ENCODE peak calls at places on chromosomes 6 and 20, in nine cellular contexts. One of them, this sample, is unnamed.

GRCh38 chr20:31740208-31740607 is 1.1 kb downstream of the TPX2 start:
- DNase-seq in activated CD8-positive, alpha-beta memory T cell treated with anti-CD3 and anti-CD28 coated beads, Interleukin-2, amount 50 U/mL, for 4 hours: no peak
- DNase-seq in AG04450: no peak
- DNase-seq in SJCRH30: no peak
- DNase-seq in EL: peak
- DNase-seq in GM03348: peak
- DNase-seq in astrocyte of the spinal cord: peak
- DNase-seq in neural crest cell: no peak
- DNase-seq in B cell: no peak
- DNase-seq in this sample: peak

GRCh38 chr6:44642870-44643522 is 255.5 kb downstream of the CDC5L start:
- DNase-seq in GM03348: no peak
- DNase-seq in SJCRH30: no peak
- DNase-seq in EL: no peak
- DNase-seq in astrocyte of the spinal cord: peak
- DNase-seq in AG04450: no peak
- DNase-seq in B cell: no peak
- DNase-seq in neural crest cell: no peak
- DNase-seq in activated CD8-positive, alpha-beta memory T cell treated with anti-CD3 and anti-CD28 coated beads, Interleukin-2, amount 50 U/mL, for 4 hours: no peak
- DNase-seq in this sample: no peak

GRCh38 chr20:53186630-53187029 is 214.5 kb downstream of the TSHZ2 start:
- DNase-seq in activated CD8-positive, alpha-beta memory T cell treated with anti-CD3 and anti-CD28 coated beads, Interleukin-2, amount 50 U/mL, for 4 hours: no peak
- DNase-seq in astrocyte of the spinal cord: no peak
- DNase-seq in AG04450: no peak
- DNase-seq in B cell: no peak
- DNase-seq in GM03348: no peak
- DNase-seq in neural crest cell: no peak
- DNase-seq in EL: no peak
- DNase-seq in SJCRH30: no peak
- DNase-seq in this sample: peak

GRCh38 chr6:36286858-36287257 is 17.0 kb downstream of the PNPLA1 start:
- DNase-seq in B cell: no peak
- DNase-seq in activated CD8-positive, alpha-beta memory T cell treated with anti-CD3 and anti-CD28 coated beads, Interleukin-2, amount 50 U/mL, for 4 hours: no peak
- DNase-seq in neural crest cell: no peak
- DNase-seq in astrocyte of the spinal cord: no peak
- DNase-seq in GM03348: no peak
- DNase-seq in EL: no peak
- DNase-seq in SJCRH30: no peak
- DNase-seq in AG04450: no peak
- DNase-seq in this sample: no peak

GRCh38 chr6:108853077-108853476 is 4.9 kb downstream of the ARMC2 start:
- DNase-seq in EL: no peak
- DNase-seq in GM03348: no peak
- DNase-seq in AG04450: no peak
- DNase-seq in neural crest cell: no peak
- DNase-seq in B cell: no peak
- DNase-seq in activated CD8-positive, alpha-beta memory T cell treated with anti-CD3 and anti-CD28 coated beads, Interleukin-2, amount 50 U/mL, for 4 hours: no peak
- DNase-seq in SJCRH30: no peak
- DNase-seq in astrocyte of the spinal cord: no peak
- DNase-seq in this sample: no peak

GRCh38 chr6:140230282-140230681 is 855.8 kb upstream of the CITED2 start:
- DNase-seq in B cell: no peak
- DNase-seq in SJCRH30: no peak
- DNase-seq in GM03348: no peak
- DNase-seq in neural crest cell: no peak
- DNase-seq in activated CD8-positive, alpha-beta memory T cell treated with anti-CD3 and anti-CD28 coated beads, Interleukin-2, amount 50 U/mL, for 4 hours: no peak
- DNase-seq in EL: no peak
- DNase-seq in AG04450: no peak
- DNase-seq in astrocyte of the spinal cord: no peak
- DNase-seq in this sample: no peak

GRCh38 chr6:31541059-31541657 is 645 bp downstream of the DDX39B start:
- DNase-seq in B cell: peak
- DNase-seq in SJCRH30: peak
- DNase-seq in AG04450: no peak
- DNase-seq in activated CD8-positive, alpha-beta memory T cell treated with anti-CD3 and anti-CD28 coated beads, Interleukin-2, amount 50 U/mL, for 4 hours: peak
- DNase-seq in GM03348: peak
- DNase-seq in EL: peak
- DNase-seq in astrocyte of the spinal cord: peak
- DNase-seq in neural crest cell: no peak
- DNase-seq in this sample: peak

GRCh38 chr20:10842116-10842515 is 168.3 kb upstream of the JAG1 start:
- DNase-seq in EL: peak
- DNase-seq in AG04450: no peak
- DNase-seq in activated CD8-positive, alpha-beta memory T cell treated with anti-CD3 and anti-CD28 coated beads, Interleukin-2, amount 50 U/mL, for 4 hours: no peak
- DNase-seq in astrocyte of the spinal cord: peak
- DNase-seq in GM03348: no peak
- DNase-seq in SJCRH30: no peak
- DNase-seq in neural crest cell: no peak
- DNase-seq in B cell: no peak
- DNase-seq in this sample: no peak

GRCh38 chr6:134190883-134191282 is 127.0 kb downstream of the SGK1 start:
- DNase-seq in activated CD8-positive, alpha-beta memory T cell treated with anti-CD3 and anti-CD28 coated beads, Interleukin-2, amount 50 U/mL, for 4 hours: no peak
- DNase-seq in astrocyte of the spinal cord: no peak
- DNase-seq in neural crest cell: no peak
- DNase-seq in GM03348: no peak
- DNase-seq in SJCRH30: no peak
- DNase-seq in B cell: no peak
- DNase-seq in AG04450: no peak
- DNase-seq in EL: no peak
- DNase-seq in this sample: no peak

GRCh38 chr6:8000080-8001035 is 63.8 kb downstream of the BLOC1S5 start:
- DNase-seq in B cell: no peak
- DNase-seq in GM03348: peak
- DNase-seq in activated CD8-positive, alpha-beta memory T cell treated with anti-CD3 and anti-CD28 coated beads, Interleukin-2, amount 50 U/mL, for 4 hours: no peak
- DNase-seq in astrocyte of the spinal cord: no peak
- DNase-seq in AG04450: no peak
- DNase-seq in neural crest cell: no peak
- DNase-seq in SJCRH30: no peak
- DNase-seq in EL: no peak
- DNase-seq in this sample: no peak

GRCh38 chr20:52033313-52033712 is 158.3 kb downstream of the ZFP64 start:
- DNase-seq in activated CD8-positive, alpha-beta memory T cell treated with anti-CD3 and anti-CD28 coated beads, Interleukin-2, amount 50 U/mL, for 4 hours: no peak
- DNase-seq in SJCRH30: peak
- DNase-seq in EL: peak
- DNase-seq in AG04450: no peak
- DNase-seq in GM03348: no peak
- DNase-seq in neural crest cell: no peak
- DNase-seq in B cell: no peak
- DNase-seq in astrocyte of the spinal cord: peak
- DNase-seq in this sample: no peak

GRCh38 chr6:7004581-7005297 is 103.0 kb upstream of the RREB1 start:
- DNase-seq in SJCRH30: no peak
- DNase-seq in B cell: no peak
- DNase-seq in EL: no peak
- DNase-seq in AG04450: no peak
- DNase-seq in neural crest cell: no peak
- DNase-seq in GM03348: peak
- DNase-seq in activated CD8-positive, alpha-beta memory T cell treated with anti-CD3 and anti-CD28 coated beads, Interleukin-2, amount 50 U/mL, for 4 hours: no peak
- DNase-seq in astrocyte of the spinal cord: no peak
- DNase-seq in this sample: no peak

GRCh38 chr6:137495652-137496391 is 1.6 kb upstream of the OLIG3 start:
- DNase-seq in B cell: no peak
- DNase-seq in EL: no peak
- DNase-seq in SJCRH30: no peak
- DNase-seq in neural crest cell: peak
- DNase-seq in GM03348: no peak
- DNase-seq in AG04450: no peak
- DNase-seq in activated CD8-positive, alpha-beta memory T cell treated with anti-CD3 and anti-CD28 coated beads, Interleukin-2, amount 50 U/mL, for 4 hours: no peak
- DNase-seq in astrocyte of the spinal cord: no peak
- DNase-seq in this sample: no peak

GRCh38 chr6:100202417-100203194 is 208.6 kb upstream of the MCHR2 start:
- DNase-seq in GM03348: peak
- DNase-seq in B cell: no peak
- DNase-seq in EL: peak
- DNase-seq in SJCRH30: peak
- DNase-seq in astrocyte of the spinal cord: peak
- DNase-seq in neural crest cell: no peak
- DNase-seq in activated CD8-positive, alpha-beta memory T cell treated with anti-CD3 and anti-CD28 coated beads, Interleukin-2, amount 50 U/mL, for 4 hours: no peak
- DNase-seq in AG04450: peak
- DNase-seq in this sample: no peak

GRCh38 chr6:78850621-78851020 is 16.7 kb upstream of the IRAK1BP1 start:
- DNase-seq in EL: peak
- DNase-seq in B cell: no peak
- DNase-seq in AG04450: no peak
- DNase-seq in neural crest cell: no peak
- DNase-seq in activated CD8-positive, alpha-beta memory T cell treated with anti-CD3 and anti-CD28 coated beads, Interleukin-2, amount 50 U/mL, for 4 hours: no peak
- DNase-seq in astrocyte of the spinal cord: no peak
- DNase-seq in SJCRH30: no peak
- DNase-seq in GM03348: no peak
- DNase-seq in this sample: no peak

GRCh38 chr20:62449951-62450815 is 22.8 kb upstream of the RBBP8NL start:
- DNase-seq in EL: no peak
- DNase-seq in activated CD8-positive, alpha-beta memory T cell treated with anti-CD3 and anti-CD28 coated beads, Interleukin-2, amount 50 U/mL, for 4 hours: no peak
- DNase-seq in astrocyte of the spinal cord: no peak
- DNase-seq in B cell: no peak
- DNase-seq in neural crest cell: no peak
- DNase-seq in GM03348: no peak
- DNase-seq in AG04450: no peak
- DNase-seq in SJCRH30: no peak
- DNase-seq in this sample: no peak

GRCh38 chr6:157521665-157522335 is 140.8 kb downstream of the ZDHHC14 start:
- DNase-seq in SJCRH30: no peak
- DNase-seq in astrocyte of the spinal cord: no peak
- DNase-seq in activated CD8-positive, alpha-beta memory T cell treated with anti-CD3 and anti-CD28 coated beads, Interleukin-2, amount 50 U/mL, for 4 hours: no peak
- DNase-seq in B cell: no peak
- DNase-seq in neural crest cell: no peak
- DNase-seq in EL: no peak
- DNase-seq in AG04450: no peak
- DNase-seq in GM03348: no peak
- DNase-seq in this sample: no peak

GRCh38 chr6:104134876-104135275 is 724.8 kb downstream of the HACE1 start:
- DNase-seq in activated CD8-positive, alpha-beta memory T cell treated with anti-CD3 and anti-CD28 coated beads, Interleukin-2, amount 50 U/mL, for 4 hours: no peak
- DNase-seq in EL: no peak
- DNase-seq in AG04450: no peak
- DNase-seq in neural crest cell: no peak
- DNase-seq in B cell: no peak
- DNase-seq in GM03348: no peak
- DNase-seq in astrocyte of the spinal cord: no peak
- DNase-seq in SJCRH30: no peak
- DNase-seq in this sample: no peak

GRCh38 chr6:166942393-166943168 is 13.8 kb downstream of the RNASET2 start:
- DNase-seq in astrocyte of the spinal cord: no peak
- DNase-seq in neural crest cell: no peak
- DNase-seq in SJCRH30: no peak
- DNase-seq in AG04450: no peak
- DNase-seq in EL: no peak
- DNase-seq in GM03348: no peak
- DNase-seq in activated CD8-positive, alpha-beta memory T cell treated with anti-CD3 and anti-CD28 coated beads, Interleukin-2, amount 50 U/mL, for 4 hours: no peak
- DNase-seq in B cell: no peak
- DNase-seq in this sample: peak

GRCh38 chr6:138544521-138544920 is 45.2 kb upstream of the NHSL1 start:
- DNase-seq in GM03348: no peak
- DNase-seq in EL: no peak
- DNase-seq in astrocyte of the spinal cord: peak
- DNase-seq in AG04450: no peak
- DNase-seq in activated CD8-positive, alpha-beta memory T cell treated with anti-CD3 and anti-CD28 coated beads, Interleukin-2, amount 50 U/mL, for 4 hours: no peak
- DNase-seq in SJCRH30: no peak
- DNase-seq in neural crest cell: no peak
- DNase-seq in B cell: no peak
- DNase-seq in this sample: no peak

GRCh38 chr20:12875510-12875909 is 133.3 kb upstream of the SPTLC3 start:
- DNase-seq in neural crest cell: no peak
- DNase-seq in B cell: no peak
- DNase-seq in SJCRH30: no peak
- DNase-seq in GM03348: no peak
- DNase-seq in AG04450: no peak
- DNase-seq in astrocyte of the spinal cord: no peak
- DNase-seq in activated CD8-positive, alpha-beta memory T cell treated with anti-CD3 and anti-CD28 coated beads, Interleukin-2, amount 50 U/mL, for 4 hours: no peak
- DNase-seq in EL: no peak
- DNase-seq in this sample: no peak

GRCh38 chr6:30770164-30770563 is 25.8 kb upstream of the IER3 start:
- DNase-seq in neural crest cell: no peak
- DNase-seq in astrocyte of the spinal cord: peak
- DNase-seq in activated CD8-positive, alpha-beta memory T cell treated with anti-CD3 and anti-CD28 coated beads, Interleukin-2, amount 50 U/mL, for 4 hours: no peak
- DNase-seq in GM03348: no peak
- DNase-seq in B cell: no peak
- DNase-seq in AG04450: no peak
- DNase-seq in EL: no peak
- DNase-seq in SJCRH30: no peak
- DNase-seq in this sample: no peak

GRCh38 chr20:58574469-58574868 is 59.3 kb upstream of the APCDD1L start:
- DNase-seq in B cell: no peak
- DNase-seq in neural crest cell: no peak
- DNase-seq in SJCRH30: no peak
- DNase-seq in GM03348: no peak
- DNase-seq in AG04450: no peak
- DNase-seq in astrocyte of the spinal cord: no peak
- DNase-seq in activated CD8-positive, alpha-beta memory T cell treated with anti-CD3 and anti-CD28 coated beads, Interleukin-2, amount 50 U/mL, for 4 hours: no peak
- DNase-seq in EL: no peak
- DNase-seq in this sample: no peak

GRCh38 chr20:3821996-3822395 is 1.6 kb downstream of the AP5S1 start:
- DNase-seq in GM03348: no peak
- DNase-seq in AG04450: no peak
- DNase-seq in activated CD8-positive, alpha-beta memory T cell treated with anti-CD3 and anti-CD28 coated beads, Interleukin-2, amount 50 U/mL, for 4 hours: no peak
- DNase-seq in B cell: no peak
- DNase-seq in astrocyte of the spinal cord: no peak
- DNase-seq in SJCRH30: no peak
- DNase-seq in EL: no peak
- DNase-seq in neural crest cell: no peak
- DNase-seq in this sample: no peak

GRCh38 chr6:37488464-37488863 is 11.2 kb downstream of the CCDC167 start:
- DNase-seq in AG04450: no peak
- DNase-seq in astrocyte of the spinal cord: no peak
- DNase-seq in GM03348: no peak
- DNase-seq in EL: no peak
- DNase-seq in SJCRH30: no peak
- DNase-seq in neural crest cell: no peak
- DNase-seq in B cell: no peak
- DNase-seq in activated CD8-positive, alpha-beta memory T cell treated with anti-CD3 and anti-CD28 coated beads, Interleukin-2, amount 50 U/mL, for 4 hours: no peak
- DNase-seq in this sample: no peak

GRCh38 chr6:8193541-8193940 is 91.2 kb upstream of the EEF1E1 start:
- DNase-seq in GM03348: no peak
- DNase-seq in astrocyte of the spinal cord: no peak
- DNase-seq in B cell: no peak
- DNase-seq in EL: peak
- DNase-seq in activated CD8-positive, alpha-beta memory T cell treated with anti-CD3 and anti-CD28 coated beads, Interleukin-2, amount 50 U/mL, for 4 hours: no peak
- DNase-seq in SJCRH30: no peak
- DNase-seq in neural crest cell: no peak
- DNase-seq in AG04450: no peak
- DNase-seq in this sample: no peak

GRCh38 chr20:46004813-46005505 is 3.7 kb upstream of the MMP9 start:
- DNase-seq in astrocyte of the spinal cord: no peak
- DNase-seq in AG04450: no peak
- DNase-seq in SJCRH30: no peak
- DNase-seq in neural crest cell: no peak
- DNase-seq in B cell: no peak
- DNase-seq in activated CD8-positive, alpha-beta memory T cell treated with anti-CD3 and anti-CD28 coated beads, Interleukin-2, amount 50 U/mL, for 4 hours: no peak
- DNase-seq in EL: no peak
- DNase-seq in GM03348: no peak
- DNase-seq in this sample: no peak

GRCh38 chr20:53738039-53738944 is 144.7 kb upstream of the ZNF217 start:
- DNase-seq in B cell: no peak
- DNase-seq in GM03348: peak
- DNase-seq in astrocyte of the spinal cord: peak
- DNase-seq in AG04450: peak
- DNase-seq in SJCRH30: peak
- DNase-seq in EL: peak
- DNase-seq in neural crest cell: peak
- DNase-seq in activated CD8-positive, alpha-beta memory T cell treated with anti-CD3 and anti-CD28 coated beads, Interleukin-2, amount 50 U/mL, for 4 hours: no peak
- DNase-seq in this sample: peak

GRCh38 chr6:150078788-150079187 is 9.9 kb upstream of the ULBP3 start:
- DNase-seq in EL: no peak
- DNase-seq in astrocyte of the spinal cord: no peak
- DNase-seq in GM03348: no peak
- DNase-seq in activated CD8-positive, alpha-beta memory T cell treated with anti-CD3 and anti-CD28 coated beads, Interleukin-2, amount 50 U/mL, for 4 hours: no peak
- DNase-seq in B cell: no peak
- DNase-seq in SJCRH30: no peak
- DNase-seq in neural crest cell: no peak
- DNase-seq in AG04450: no peak
- DNase-seq in this sample: no peak